ENCODE peak calls at places on chromosomes 11 and 22, in nine cellular contexts. Z, R, L, M, N, B, D, E and V are unnamed samples.

GRCh38 chr11:63508009-63508408 is 2.1 kb downstream of the LGALS12 start:
- DNase-seq in N (no peak), R (peak; percentile 20), D (peak; percentile 60), L (peak; percentile 57), Z (no peak), B (no peak), M (no peak), E (no peak), V (no peak)

GRCh38 chr11:60343094-60343704 is 16.1 kb downstream of the MS4A6E start:
- DNase-seq in E (no peak), D (peak; percentile 29), B (no peak), N (peak; percentile 18), M (no peak), L (no peak), R (no peak), Z (no peak), V (no peak)

GRCh38 chr11:112655386-112655785 is 305.8 kb upstream of the NCAM1 start:
- DNase-seq in E (no peak), R (no peak), M (no peak), N (no peak), B (no peak), Z (no peak), L (peak; percentile 58), D (no peak), V (no peak)

GRCh38 chr11:134841972-134842371 is 429.9 kb upstream of the B3GAT1 start:
- DNase-seq in R (no peak), Z (no peak), L (no peak), D (no peak), M (no peak), N (no peak), B (no peak), E (no peak), V (no peak)

GRCh38 chr11:109706940-109707339 is 284.9 kb downstream of the C11orf87 start:
- DNase-seq in L (no peak), D (no peak), Z (no peak), R (no peak), E (no peak), B (no peak), N (no peak), M (no peak), V (no peak)

GRCh38 chr11:109320595-109320994 is 101.4 kb upstream of the C11orf87 start:
- DNase-seq in N (no peak), M (no peak), R (no peak), L (no peak), B (peak; percentile 91), Z (no peak), D (peak; percentile 2), E (no peak), V (no peak)

GRCh38 chr11:4202749-4203148 is 108.2 kb downstream of the RRM1 start:
- DNase-seq in Z (no peak), N (no peak), D (no peak), M (no peak), L (no peak), R (no peak), E (no peak), B (no peak), V (no peak)

GRCh38 chr22:49970528-49971231 is 10.1 kb downstream of the PIM3 start:
- DNase-seq in N (no peak), D (peak; percentile 98), R (peak; percentile 82), M (peak; percentile 76), B (peak; percentile 67), L (peak; percentile 94), E (peak; percentile 94), Z (peak; percentile 91), V (peak; percentile 94)

GRCh38 chr11:2885017-2885675 is 429 bp downstream of the CDKN1C start:
- DNase-seq in E (no peak), L (peak; percentile 59), M (no peak), B (peak; percentile 37), N (no peak), R (no peak), D (peak; percentile 64), Z (no peak), V (no peak)